ENCODE peak calls at places on chromosomes 2 and 18, in nine cellular contexts. One of them, this sample, is unnamed.

GRCh38 chr2:141806090-141806489 is 324.7 kb downstream of the LRP1B start:
- DNase-seq in cardiac fibroblast: no peak
- DNase-seq in tibial nerve: no peak
- DNase-seq in pancreas: no peak
- DNase-seq in ovary: no peak
- DNase-seq in adrenal gland: no peak
- DNase-seq in brain microvascular endothelial cell: no peak
- DNase-seq in WERI-Rb-1: no peak
- DNase-seq in MCF 10A: no peak
- DNase-seq in this sample: no peak

GRCh38 chr2:174166261-174166660 is 82.1 kb downstream of the OLA1 start:
- DNase-seq in cardiac fibroblast: no peak
- DNase-seq in tibial nerve: no peak
- DNase-seq in pancreas: no peak
- DNase-seq in ovary: no peak
- DNase-seq in adrenal gland: no peak
- DNase-seq in brain microvascular endothelial cell: no peak
- DNase-seq in WERI-Rb-1: no peak
- DNase-seq in MCF 10A: no peak
- DNase-seq in this sample: no peak

GRCh38 chr2:200405599-200406298 is 99.3 kb downstream of the SPATS2L start:
- DNase-seq in cardiac fibroblast: peak
- DNase-seq in tibial nerve: no peak
- DNase-seq in pancreas: no peak
- DNase-seq in ovary: no peak
- DNase-seq in adrenal gland: no peak
- DNase-seq in brain microvascular endothelial cell: peak
- DNase-seq in WERI-Rb-1: peak
- DNase-seq in MCF 10A: peak
- DNase-seq in this sample: no peak

GRCh38 chr2:88188741-88189140 is 18.6 kb downstream of the THNSL2 start:
- DNase-seq in cardiac fibroblast: peak
- DNase-seq in tibial nerve: no peak
- DNase-seq in pancreas: no peak
- DNase-seq in ovary: no peak
- DNase-seq in adrenal gland: no peak
- DNase-seq in brain microvascular endothelial cell: no peak
- DNase-seq in WERI-Rb-1: no peak
- DNase-seq in MCF 10A: no peak
- DNase-seq in this sample: no peak

GRCh38 chr18:52244658-52245057 is 95.3 kb upstream of the DCC start:
- DNase-seq in cardiac fibroblast: no peak
- DNase-seq in tibial nerve: no peak
- DNase-seq in pancreas: no peak
- DNase-seq in ovary: no peak
- DNase-seq in adrenal gland: no peak
- DNase-seq in brain microvascular endothelial cell: no peak
- DNase-seq in WERI-Rb-1: no peak
- DNase-seq in MCF 10A: no peak
- DNase-seq in this sample: no peak

GRCh38 chr2:228681426-228681825 is 499.9 kb upstream of the SPHKAP start:
- DNase-seq in cardiac fibroblast: peak
- DNase-seq in tibial nerve: no peak
- DNase-seq in pancreas: no peak
- DNase-seq in ovary: no peak
- DNase-seq in adrenal gland: no peak
- DNase-seq in brain microvascular endothelial cell: peak
- DNase-seq in WERI-Rb-1: no peak
- DNase-seq in MCF 10A: peak
- DNase-seq in this sample: no peak

GRCh38 chr2:96751800-96752199 is 8.9 kb upstream of the CNNM4 start:
- DNase-seq in cardiac fibroblast: no peak
- DNase-seq in tibial nerve: no peak
- DNase-seq in pancreas: no peak
- DNase-seq in ovary: no peak
- DNase-seq in adrenal gland: no peak
- DNase-seq in brain microvascular endothelial cell: no peak
- DNase-seq in WERI-Rb-1: no peak
- DNase-seq in MCF 10A: no peak
- DNase-seq in this sample: no peak

GRCh38 chr2:221203846-221204245 is 368.3 kb downstream of the EPHA4 start:
- DNase-seq in cardiac fibroblast: no peak
- DNase-seq in tibial nerve: no peak
- DNase-seq in pancreas: no peak
- DNase-seq in ovary: no peak
- DNase-seq in adrenal gland: no peak
- DNase-seq in brain microvascular endothelial cell: no peak
- DNase-seq in WERI-Rb-1: no peak
- DNase-seq in MCF 10A: peak
- DNase-seq in this sample: no peak

GRCh38 chr2:38537937-38538525 is 64.7 kb downstream of the HNRNPLL start:
- DNase-seq in cardiac fibroblast: no peak
- DNase-seq in tibial nerve: no peak
- DNase-seq in pancreas: no peak
- DNase-seq in ovary: no peak
- DNase-seq in adrenal gland: no peak
- DNase-seq in brain microvascular endothelial cell: no peak
- DNase-seq in WERI-Rb-1: no peak
- DNase-seq in MCF 10A: no peak
- DNase-seq in this sample: no peak

GRCh38 chr2:241935774-241936173 is 66.2 kb downstream of the RTP5 start:
- DNase-seq in cardiac fibroblast: no peak
- DNase-seq in tibial nerve: no peak
- DNase-seq in pancreas: no peak
- DNase-seq in ovary: no peak
- DNase-seq in adrenal gland: no peak
- DNase-seq in brain microvascular endothelial cell: no peak
- DNase-seq in WERI-Rb-1: no peak
- DNase-seq in MCF 10A: no peak
- DNase-seq in this sample: peak

GRCh38 chr2:202529389-202529788 is 105.4 kb upstream of the FAM117B start:
- DNase-seq in cardiac fibroblast: peak
- DNase-seq in tibial nerve: no peak
- DNase-seq in pancreas: no peak
- DNase-seq in ovary: no peak
- DNase-seq in adrenal gland: no peak
- DNase-seq in brain microvascular endothelial cell: no peak
- DNase-seq in WERI-Rb-1: no peak
- DNase-seq in MCF 10A: peak
- DNase-seq in this sample: no peak

GRCh38 chr18:45538444-45538843 is 76.8 kb upstream of the SLC14A2 start:
- DNase-seq in cardiac fibroblast: no peak
- DNase-seq in tibial nerve: no peak
- DNase-seq in pancreas: no peak
- DNase-seq in ovary: no peak
- DNase-seq in adrenal gland: no peak
- DNase-seq in brain microvascular endothelial cell: no peak
- DNase-seq in WERI-Rb-1: no peak
- DNase-seq in MCF 10A: no peak
- DNase-seq in this sample: no peak

GRCh38 chr2:202717598-202718310 is 83.0 kb downstream of the FAM117B start:
- DNase-seq in cardiac fibroblast: no peak
- DNase-seq in tibial nerve: no peak
- DNase-seq in pancreas: no peak
- DNase-seq in ovary: no peak
- DNase-seq in adrenal gland: no peak
- DNase-seq in brain microvascular endothelial cell: no peak
- DNase-seq in WERI-Rb-1: no peak
- DNase-seq in MCF 10A: peak
- DNase-seq in this sample: no peak

GRCh38 chr2:20156826-20157605 is 67.9 kb downstream of the SDC1 start:
- DNase-seq in cardiac fibroblast: no peak
- DNase-seq in tibial nerve: no peak
- DNase-seq in pancreas: no peak
- DNase-seq in ovary: no peak
- DNase-seq in adrenal gland: no peak
- DNase-seq in brain microvascular endothelial cell: no peak
- DNase-seq in WERI-Rb-1: no peak
- DNase-seq in MCF 10A: no peak
- DNase-seq in this sample: no peak

GRCh38 chr2:62112192-62112591 is 83.7 kb upstream of the B3GNT2 start:
- DNase-seq in cardiac fibroblast: peak
- DNase-seq in tibial nerve: peak
- DNase-seq in pancreas: no peak
- DNase-seq in ovary: no peak
- DNase-seq in adrenal gland: no peak
- DNase-seq in brain microvascular endothelial cell: no peak
- DNase-seq in WERI-Rb-1: no peak
- DNase-seq in MCF 10A: peak
- DNase-seq in this sample: no peak

GRCh38 chr18:46596119-46596518 is 60.9 kb downstream of the LOXHD1 start:
- DNase-seq in cardiac fibroblast: no peak
- DNase-seq in tibial nerve: no peak
- DNase-seq in pancreas: no peak
- DNase-seq in ovary: no peak
- DNase-seq in adrenal gland: no peak
- DNase-seq in brain microvascular endothelial cell: no peak
- DNase-seq in WERI-Rb-1: no peak
- DNase-seq in MCF 10A: peak
- DNase-seq in this sample: no peak
- TF ChIP-seq CTCF in cardiac fibroblast: no peak
- TF ChIP-seq CTCF in tibial nerve: no peak
- TF ChIP-seq CTCF in pancreas: no peak
- TF ChIP-seq CTCF in ovary: no peak
- TF ChIP-seq CTCF in adrenal gland: no peak
- TF ChIP-seq CTCF in brain microvascular endothelial cell: no peak
- TF ChIP-seq CTCF in WERI-Rb-1: no peak
- TF ChIP-seq CTCF in MCF 10A: no peak
- TF ChIP-seq CTCF in this sample: no peak

GRCh38 chr2:120288016-120288373 is 35.3 kb downstream of the RALB start:
- DNase-seq in cardiac fibroblast: no peak
- DNase-seq in tibial nerve: no peak
- DNase-seq in pancreas: no peak
- DNase-seq in ovary: no peak
- DNase-seq in adrenal gland: no peak
- DNase-seq in brain microvascular endothelial cell: no peak
- DNase-seq in WERI-Rb-1: no peak
- DNase-seq in MCF 10A: no peak
- DNase-seq in this sample: no peak

GRCh38 chr2:120291464-120292311 is 39.0 kb downstream of the RALB start:
- DNase-seq in cardiac fibroblast: peak
- DNase-seq in tibial nerve: no peak
- DNase-seq in pancreas: no peak
- DNase-seq in ovary: no peak
- DNase-seq in adrenal gland: no peak
- DNase-seq in brain microvascular endothelial cell: peak
- DNase-seq in WERI-Rb-1: no peak
- DNase-seq in MCF 10A: no peak
- DNase-seq in this sample: no peak

GRCh38 chr2:120290737-120291136 is 38.1 kb downstream of the RALB start:
- DNase-seq in cardiac fibroblast: no peak
- DNase-seq in tibial nerve: no peak
- DNase-seq in pancreas: no peak
- DNase-seq in ovary: no peak
- DNase-seq in adrenal gland: no peak
- DNase-seq in brain microvascular endothelial cell: no peak
- DNase-seq in WERI-Rb-1: no peak
- DNase-seq in MCF 10A: no peak
- DNase-seq in this sample: no peak

GRCh38 chr2:120287183-120288015 is 34.7 kb downstream of the RALB start:
- DNase-seq in cardiac fibroblast: peak
- DNase-seq in tibial nerve: no peak
- DNase-seq in pancreas: no peak
- DNase-seq in ovary: no peak
- DNase-seq in adrenal gland: no peak
- DNase-seq in brain microvascular endothelial cell: peak
- DNase-seq in WERI-Rb-1: no peak
- DNase-seq in MCF 10A: peak
- DNase-seq in this sample: no peak

GRCh38 chr2:120289221-120289906 is 36.7 kb downstream of the RALB start:
- DNase-seq in cardiac fibroblast: no peak
- DNase-seq in tibial nerve: no peak
- DNase-seq in pancreas: no peak
- DNase-seq in ovary: no peak
- DNase-seq in adrenal gland: no peak
- DNase-seq in brain microvascular endothelial cell: no peak
- DNase-seq in WERI-Rb-1: no peak
- DNase-seq in MCF 10A: no peak
- DNase-seq in this sample: no peak
- TF ChIP-seq CTCF in cardiac fibroblast: peak
- TF ChIP-seq CTCF in tibial nerve: no peak
- TF ChIP-seq CTCF in pancreas: no peak
- TF ChIP-seq CTCF in ovary: no peak
- TF ChIP-seq CTCF in adrenal gland: no peak
- TF ChIP-seq CTCF in brain microvascular endothelial cell: peak
- TF ChIP-seq CTCF in WERI-Rb-1: peak
- TF ChIP-seq CTCF in MCF 10A: no peak
- TF ChIP-seq CTCF in this sample: no peak

DNA sequence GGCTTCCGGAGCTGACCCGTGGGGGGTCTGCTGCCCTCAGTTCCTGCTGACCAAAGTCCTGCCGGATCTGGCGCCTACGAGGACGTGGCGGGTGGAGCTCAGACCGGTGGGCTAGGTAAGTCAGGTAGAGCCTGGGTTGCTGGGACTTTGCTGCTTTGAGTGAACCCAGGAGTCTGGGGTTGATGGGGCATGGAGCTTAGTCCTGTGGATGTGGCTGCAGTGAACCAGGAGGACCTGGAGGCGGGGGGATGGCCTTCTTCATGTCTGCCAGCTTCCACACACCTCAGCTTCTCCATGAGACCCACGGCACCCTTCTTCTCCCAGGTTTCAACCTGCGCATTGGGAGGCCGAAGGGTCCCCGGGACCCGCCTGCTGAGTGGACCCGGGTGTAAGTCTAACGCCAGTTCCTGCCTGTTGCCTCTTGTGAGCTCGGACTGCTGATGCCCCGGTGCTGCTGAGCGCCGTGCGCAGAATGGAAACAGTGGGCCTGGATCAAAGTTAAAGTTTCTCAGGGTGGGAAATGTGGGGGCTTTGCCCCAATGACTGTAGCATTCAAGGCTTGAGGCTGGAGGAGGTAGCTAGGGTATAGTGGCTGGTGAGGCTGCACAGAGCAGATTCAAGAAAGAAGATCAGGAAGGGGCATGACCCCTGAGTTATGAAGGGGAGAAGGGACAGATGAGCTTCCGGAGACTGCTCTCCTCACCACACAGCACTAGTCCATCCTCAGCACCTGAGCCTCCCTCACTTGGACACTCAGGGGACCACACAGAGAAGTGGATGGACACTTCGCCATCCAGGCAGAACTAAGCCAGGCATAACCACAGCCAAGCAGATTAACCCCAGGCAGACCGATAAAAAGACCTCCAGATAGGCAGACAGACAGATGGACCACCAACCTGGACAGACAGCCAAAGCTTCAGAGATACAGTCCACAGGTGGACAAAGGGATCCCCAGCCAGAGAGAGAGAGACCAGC is 17.3 kb downstream of the PTPN18 start:
- DNase-seq in cardiac fibroblast: no peak
- DNase-seq in tibial nerve: no peak
- DNase-seq in pancreas: no peak
- DNase-seq in ovary: no peak
- DNase-seq in adrenal gland: no peak
- DNase-seq in brain microvascular endothelial cell: no peak
- DNase-seq in WERI-Rb-1: peak
- DNase-seq in MCF 10A: no peak
- DNase-seq in this sample: no peak
- TF ChIP-seq CTCF in cardiac fibroblast: no peak
- TF ChIP-seq CTCF in tibial nerve: peak
- TF ChIP-seq CTCF in pancreas: no peak
- TF ChIP-seq CTCF in ovary: no peak
- TF ChIP-seq CTCF in adrenal gland: no peak
- TF ChIP-seq CTCF in brain microvascular endothelial cell: no peak
- TF ChIP-seq CTCF in WERI-Rb-1: no peak
- TF ChIP-seq CTCF in MCF 10A: no peak
- TF ChIP-seq CTCF in this sample: no peak

GRCh38 chr2:144415381-144415780 is 104.5 kb downstream of the ZEB2 start:
- DNase-seq in cardiac fibroblast: no peak
- DNase-seq in tibial nerve: no peak
- DNase-seq in pancreas: no peak
- DNase-seq in ovary: no peak
- DNase-seq in adrenal gland: no peak
- DNase-seq in brain microvascular endothelial cell: no peak
- DNase-seq in WERI-Rb-1: no peak
- DNase-seq in MCF 10A: no peak
- DNase-seq in this sample: no peak
- TF ChIP-seq CTCF in cardiac fibroblast: no peak
- TF ChIP-seq CTCF in tibial nerve: no peak
- TF ChIP-seq CTCF in pancreas: no peak
- TF ChIP-seq CTCF in ovary: no peak
- TF ChIP-seq CTCF in adrenal gland: no peak
- TF ChIP-seq CTCF in brain microvascular endothelial cell: no peak
- TF ChIP-seq CTCF in WERI-Rb-1: no peak
- TF ChIP-seq CTCF in MCF 10A: no peak
- TF ChIP-seq CTCF in this sample: no peak